ENCODE peak calls at places on chromosomes 5 and 9, in ten cellular contexts. Q, Y, O, H, F, E, C, N, D and B are unnamed samples.

GRCh38 chr5:152331006-152331405 is 74.1 kb downstream of the NMUR2 start:
- DNase-seq in Q (no peak), Y (no peak), O (no peak), H (no peak), F (no peak), E (no peak), C (no peak), N (no peak), D (no peak), B (no peak)

GRCh38 chr9:107827304-107827703 is 337.7 kb upstream of the KLF4 start:
- DNase-seq in Q (no peak), Y (no peak), O (no peak), H (no peak), F (no peak), E (no peak), C (no peak), N (no peak), D (no peak), B (no peak)

GRCh38 chr5:72109625-72110024 is 2.4 kb downstream of the MAP1B start:
- DNase-seq in Q (peak), Y (peak), O (peak), H (no peak), F (peak), E (no peak), C (no peak), N (no peak), D (no peak), B (no peak)

GRCh38 chr5:178308541-178309092 is 76.0 kb upstream of the PHYKPL start:
- DNase-seq in Q (no peak), Y (no peak), O (no peak), H (no peak), F (no peak), E (no peak), C (no peak), N (no peak), D (no peak), B (no peak)

GRCh38 chr5:56540266-56540665 is 275.1 kb upstream of the MAP3K1 start:
- DNase-seq in Q (no peak), Y (no peak), O (no peak), H (no peak), F (no peak), E (no peak), C (no peak), N (no peak), D (no peak), B (no peak)

GRCh38 chr9:107782381-107782780 is 292.8 kb upstream of the KLF4 start:
- DNase-seq in Q (no peak), Y (no peak), O (no peak), H (no peak), F (no peak), E (no peak), C (no peak), N (no peak), D (no peak), B (no peak)

GRCh38 chr5:83475540-83476469 is 4.3 kb downstream of the VCAN start:
- DNase-seq in Q (peak), Y (peak), O (no peak), H (no peak), F (peak), E (no peak), C (no peak), N (no peak), D (no peak), B (no peak)

GRCh38 chr5:172234031-172234430 is 40.1 kb downstream of the EFCAB9 start:
- DNase-seq in Q (no peak), Y (no peak), O (no peak), H (no peak), F (no peak), E (no peak), C (no peak), N (no peak), D (no peak), B (no peak)